ENCODE peak calls at places on chromosomes 7 and 10, in eight cellular contexts. J, G, C, Q, M, X, B and Y are unnamed samples.

GRCh38 chr7:117143580-117143979 is 179.3 kb downstream of the WNT2 start:
- DNase-seq in Q (no peak), G (no peak), M (no peak), B (no peak), J (no peak), C (no peak), X (no peak), Y (no peak)

GRCh38 chr7:128879939-128880746 is 17.5 kb downstream of the ATP6V1F start:
- DNase-seq in M (peak), J (no peak), G (peak), Q (no peak), X (peak), C (no peak), B (peak), Y (peak)

GRCh38 chr10:119543814-119544642 is 1.5 kb upstream of the RGS10 start:
- DNase-seq in G (no peak), M (no peak), C (no peak), Q (no peak), X (no peak), J (no peak), B (no peak), Y (no peak)

GRCh38 chr10:85420501-85421191 is 945.9 kb downstream of the GRID1 start:
- DNase-seq in B (no peak), J (no peak), G (no peak), M (no peak), X (no peak), Q (no peak), C (no peak), Y (no peak)

GRCh38 chr10:126511917-126512487 is 123.7 kb upstream of the ADAM12 start:
- DNase-seq in B (no peak), J (no peak), M (no peak), Q (no peak), C (no peak), X (no peak), G (no peak), Y (no peak)

GRCh38 chr10:323651-324293 is 188.5 kb downstream of the ZMYND11 start:
- DNase-seq in X (no peak), B (no peak), Q (peak), M (peak), C (no peak), G (peak), J (peak), Y (peak)

GRCh38 chr7:87144173-87144657 is 8.0 kb upstream of the DMTF1 start:
- DNase-seq in M (no peak), G (no peak), X (no peak), B (no peak), C (no peak), J (no peak), Q (no peak), Y (no peak)

GRCh38 chr7:31724696-31725095 is 37.7 kb downstream of the PPP1R17 start:
- DNase-seq in B (no peak), J (no peak), X (no peak), C (no peak), G (no peak), Q (no peak), M (no peak), Y (no peak)

GRCh38 chr7:139667377-139667776 is 110.4 kb downstream of the HIPK2 start:
- DNase-seq in Q (no peak), X (no peak), M (no peak), G (no peak), C (no peak), J (no peak), B (no peak), Y (no peak)

GRCh38 chr10:14474656-14475055 is 143.9 kb upstream of the FRMD4A start:
- DNase-seq in M (no peak), Q (no peak), B (no peak), X (no peak), J (no peak), C (no peak), G (no peak), Y (no peak)

GRCh38 chr7:127383123-127383835 is 9.2 kb downstream of the ZNF800 start:
- DNase-seq in M (no peak), C (no peak), B (no peak), X (no peak), Q (no peak), G (no peak), J (no peak), Y (no peak)

GRCh38 chr10:19488592-19489280 is 327.5 kb upstream of the PLXDC2 start:
- DNase-seq in G (no peak), J (no peak), M (peak), Q (no peak), B (peak), C (no peak), X (peak), Y (peak)